ENCODE peak calls at places on chromosomes 11 and 22, in five cellular contexts. One of them, this sample, is unnamed. For H3K4me1, the result is how much of the 10 kb centered on the place peaks cover.

GRCh38 chr22:28884754-28885375 is 1.5 kb downstream of the ZNRF3 start:
- DNase-seq in endodermal cell: no peak
- DNase-seq in A549: no peak
- DNase-seq in heart right ventricle: no peak
- DNase-seq in naive thymus-derived CD4-positive, alpha-beta T cell: no peak
- DNase-seq in this sample: no peak

GRCh38 chr11:111734383-111735261 is 31.6 kb downstream of the PPP2R1B start:
- DNase-seq in endodermal cell: peak
- DNase-seq in A549: no peak
- DNase-seq in heart right ventricle: no peak
- DNase-seq in naive thymus-derived CD4-positive, alpha-beta T cell: no peak
- DNase-seq in this sample: no peak

GRCh38 chr22:46815896-46816721 is 53.7 kb downstream of the TBC1D22A start:
- DNase-seq in endodermal cell: peak
- DNase-seq in A549: no peak
- DNase-seq in heart right ventricle: no peak
- DNase-seq in naive thymus-derived CD4-positive, alpha-beta T cell: no peak
- DNase-seq in this sample: no peak

GRCh38 chr22:23376256-23376655 is 195.9 kb downstream of the BCR start:
- DNase-seq in endodermal cell: peak
- DNase-seq in A549: peak
- DNase-seq in heart right ventricle: no peak
- DNase-seq in naive thymus-derived CD4-positive, alpha-beta T cell: no peak
- DNase-seq in this sample: peak

GRCh38 chr11:23932485-23932898 is 564.4 kb upstream of the LUZP2 start:
- DNase-seq in endodermal cell: no peak
- DNase-seq in A549: no peak
- DNase-seq in heart right ventricle: no peak
- DNase-seq in naive thymus-derived CD4-positive, alpha-beta T cell: no peak
- DNase-seq in this sample: no peak

GRCh38 chr11:2510626-2511402 is 66.0 kb downstream of the KCNQ1 start:
- DNase-seq in endodermal cell: no peak
- DNase-seq in A549: no peak
- DNase-seq in heart right ventricle: no peak
- DNase-seq in naive thymus-derived CD4-positive, alpha-beta T cell: no peak
- DNase-seq in this sample: no peak

GRCh38 chr11:31809857-31810778 is 1.0 kb downstream of the PAX6 start:
- DNase-seq in endodermal cell: peak
- DNase-seq in A549: peak
- DNase-seq in heart right ventricle: no peak
- DNase-seq in naive thymus-derived CD4-positive, alpha-beta T cell: no peak
- DNase-seq in this sample: no peak

GRCh38 chr11:79415411-79415810 is 25.4 kb downstream of the TENM4 start:
- DNase-seq in endodermal cell: no peak
- DNase-seq in A549: no peak
- DNase-seq in heart right ventricle: no peak
- DNase-seq in naive thymus-derived CD4-positive, alpha-beta T cell: no peak
- DNase-seq in this sample: no peak

GRCh38 chr11:111911563-111912401 is at the start of gene CRYAB:
- DNase-seq in endodermal cell: peak
- DNase-seq in A549: no peak
- DNase-seq in heart right ventricle: peak
- DNase-seq in naive thymus-derived CD4-positive, alpha-beta T cell: no peak
- DNase-seq in this sample: no peak

GRCh38 chr11:14396289-14396688 is 37.3 kb upstream of the RRAS2 start:
- DNase-seq in endodermal cell: no peak
- DNase-seq in A549: no peak
- DNase-seq in heart right ventricle: no peak
- DNase-seq in naive thymus-derived CD4-positive, alpha-beta T cell: no peak
- DNase-seq in this sample: no peak

GRCh38 chr11:86519064-86519911 is 144.6 kb downstream of the CCDC81 start:
- DNase-seq in endodermal cell: no peak
- DNase-seq in A549: no peak
- DNase-seq in heart right ventricle: peak
- DNase-seq in naive thymus-derived CD4-positive, alpha-beta T cell: no peak
- DNase-seq in this sample: no peak

GRCh38 chr22:22716136-22716535 is 71.7 kb downstream of the GGTLC2 start:
- DNase-seq in endodermal cell: no peak
- DNase-seq in A549: no peak
- DNase-seq in heart right ventricle: no peak
- DNase-seq in naive thymus-derived CD4-positive, alpha-beta T cell: no peak
- DNase-seq in this sample: no peak

GRCh38 chr11:70834277-70834940 is 418.0 kb downstream of the SHANK2 start:
- DNase-seq in endodermal cell: peak
- DNase-seq in A549: no peak
- DNase-seq in heart right ventricle: no peak
- DNase-seq in naive thymus-derived CD4-positive, alpha-beta T cell: no peak
- DNase-seq in this sample: no peak

GRCh38 chr11:69594481-69594880 is 46.5 kb upstream of the CCND1 start:
- DNase-seq in endodermal cell: no peak
- DNase-seq in A549: no peak
- DNase-seq in heart right ventricle: no peak
- DNase-seq in naive thymus-derived CD4-positive, alpha-beta T cell: no peak
- DNase-seq in this sample: no peak

GRCh38 chr22:49052023-49052538 is 775.6 kb downstream of the BRD1 start:
- DNase-seq in endodermal cell: peak
- DNase-seq in A549: no peak
- DNase-seq in heart right ventricle: no peak
- DNase-seq in naive thymus-derived CD4-positive, alpha-beta T cell: peak
- DNase-seq in this sample: peak

GRCh38 chr11:69018924-69019323 is 5.9 kb upstream of the MRGPRF start:
- DNase-seq in endodermal cell: no peak
- DNase-seq in A549: no peak
- DNase-seq in heart right ventricle: no peak
- DNase-seq in naive thymus-derived CD4-positive, alpha-beta T cell: no peak
- DNase-seq in this sample: no peak

GRCh38 chr11:104879514-104880190 is 18.6 kb downstream of the CASP12 start:
- DNase-seq in endodermal cell: no peak
- DNase-seq in A549: no peak
- DNase-seq in heart right ventricle: no peak
- DNase-seq in naive thymus-derived CD4-positive, alpha-beta T cell: no peak
- DNase-seq in this sample: no peak

GRCh38 chr11:14424096-14424495 is 65.1 kb upstream of the RRAS2 start:
- DNase-seq in endodermal cell: no peak
- DNase-seq in A549: no peak
- DNase-seq in heart right ventricle: no peak
- DNase-seq in naive thymus-derived CD4-positive, alpha-beta T cell: no peak
- DNase-seq in this sample: no peak

GRCh38 chr11:99316761-99317475 is 296.2 kb downstream of the CNTN5 start:
- DNase-seq in endodermal cell: no peak
- DNase-seq in A549: no peak
- DNase-seq in heart right ventricle: peak
- DNase-seq in naive thymus-derived CD4-positive, alpha-beta T cell: no peak
- DNase-seq in this sample: no peak

GRCh38 chr11:130037881-130038601 is 31.7 kb upstream of the APLP2 start:
- DNase-seq in endodermal cell: peak
- DNase-seq in A549: no peak
- DNase-seq in heart right ventricle: no peak
- DNase-seq in naive thymus-derived CD4-positive, alpha-beta T cell: no peak
- DNase-seq in this sample: no peak

GRCh38 chr11:70867661-70868060 is 384.7 kb downstream of the SHANK2 start:
- DNase-seq in endodermal cell: no peak
- DNase-seq in A549: no peak
- DNase-seq in heart right ventricle: no peak
- DNase-seq in naive thymus-derived CD4-positive, alpha-beta T cell: no peak
- DNase-seq in this sample: no peak

GRCh38 chr22:49507607-49508292 is 319.9 kb downstream of the BRD1 start:
- DNase-seq in endodermal cell: peak
- DNase-seq in A549: no peak
- DNase-seq in heart right ventricle: no peak
- DNase-seq in naive thymus-derived CD4-positive, alpha-beta T cell: no peak
- DNase-seq in this sample: no peak

GRCh38 chr11:78416285-78417174 is 1.1 kb downstream of the GAB2 start:
- DNase-seq in endodermal cell: peak
- DNase-seq in A549: peak
- DNase-seq in heart right ventricle: peak
- DNase-seq in naive thymus-derived CD4-positive, alpha-beta T cell: peak
- DNase-seq in this sample: peak

GRCh38 chr11:131137046-131137445 is 220.8 kb upstream of the SNX19 start:
- DNase-seq in endodermal cell: no peak
- DNase-seq in A549: no peak
- DNase-seq in heart right ventricle: no peak
- DNase-seq in naive thymus-derived CD4-positive, alpha-beta T cell: no peak
- DNase-seq in this sample: no peak

GRCh38 chr11:46048198-46048597 is 73.1 kb downstream of the PHF21A start:
- DNase-seq in endodermal cell: no peak
- DNase-seq in A549: no peak
- DNase-seq in heart right ventricle: no peak
- DNase-seq in naive thymus-derived CD4-positive, alpha-beta T cell: no peak
- DNase-seq in this sample: no peak

GRCh38 chr11:123409886-123410549 is 20.1 kb upstream of the GRAMD1B start:
- DNase-seq in endodermal cell: no peak
- DNase-seq in A549: no peak
- DNase-seq in heart right ventricle: no peak
- DNase-seq in naive thymus-derived CD4-positive, alpha-beta T cell: no peak
- DNase-seq in this sample: no peak

GRCh38 chr11:128422576-128423370 is 164.6 kb downstream of the ETS1 start:
- DNase-seq in endodermal cell: peak
- DNase-seq in A549: no peak
- DNase-seq in heart right ventricle: peak
- DNase-seq in naive thymus-derived CD4-positive, alpha-beta T cell: peak
- DNase-seq in this sample: peak

GRCh38 chr22:46661221-46661851 is 41.1 kb downstream of the GRAMD4 start:
- DNase-seq in endodermal cell: no peak
- DNase-seq in A549: peak
- DNase-seq in heart right ventricle: no peak
- DNase-seq in naive thymus-derived CD4-positive, alpha-beta T cell: no peak
- DNase-seq in this sample: peak

GRCh38 chr11:117618956-117619355 is 178.1 kb downstream of the DSCAML1 start:
- DNase-seq in endodermal cell: peak
- DNase-seq in A549: no peak
- DNase-seq in heart right ventricle: no peak
- DNase-seq in naive thymus-derived CD4-positive, alpha-beta T cell: no peak
- DNase-seq in this sample: no peak

GRCh38 chr11:16460508-16460907 is 104.2 kb upstream of the SOX6 start:
- DNase-seq in endodermal cell: no peak
- DNase-seq in A549: no peak
- DNase-seq in heart right ventricle: no peak
- DNase-seq in naive thymus-derived CD4-positive, alpha-beta T cell: no peak
- DNase-seq in this sample: no peak

GRCh38 chr22:36453266-36453607 is 28.2 kb downstream of the TXN2 start:
- DNase-seq in endodermal cell: no peak
- DNase-seq in A549: no peak
- DNase-seq in heart right ventricle: no peak
- DNase-seq in naive thymus-derived CD4-positive, alpha-beta T cell: no peak
- DNase-seq in this sample: no peak
- H3K4me1 ChIP-seq in endodermal cell: under half
- H3K4me1 ChIP-seq in A549: under half
- H3K4me1 ChIP-seq in heart right ventricle: half or more
- H3K4me1 ChIP-seq in naive thymus-derived CD4-positive, alpha-beta T cell: under half
- H3K4me1 ChIP-seq in this sample: half or more

DNA sequence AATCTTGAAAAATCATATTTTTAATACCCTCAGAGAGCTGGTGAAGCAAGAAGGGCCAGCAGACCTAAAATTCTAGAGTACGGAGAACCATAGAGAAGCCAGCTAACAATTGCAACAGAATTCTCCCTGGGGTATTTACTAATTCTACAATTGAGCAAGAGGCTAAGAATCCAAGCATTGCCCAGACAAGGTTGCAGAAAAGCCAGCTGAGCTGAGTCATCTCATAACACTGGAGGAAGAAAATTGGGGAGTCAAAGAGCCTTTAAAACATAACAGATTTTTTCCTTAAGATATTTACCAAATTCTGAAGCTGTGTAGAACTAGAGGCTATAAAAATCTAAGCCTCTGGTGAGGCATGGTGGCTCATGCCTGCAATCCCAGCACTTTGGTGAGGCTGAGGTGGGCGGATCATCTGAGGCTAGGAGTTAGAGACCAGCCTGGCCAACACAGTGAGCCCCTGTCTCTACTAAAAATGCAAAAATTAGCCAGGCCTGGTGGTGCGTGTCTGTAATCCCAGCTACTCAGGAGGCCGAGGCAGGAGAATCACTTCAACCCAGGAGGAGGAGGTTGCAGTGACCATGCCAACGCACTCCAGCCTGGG is 13.6 kb upstream of the TMEM216 start:
- DNase-seq in endodermal cell: no peak
- DNase-seq in A549: peak
- DNase-seq in heart right ventricle: no peak
- DNase-seq in naive thymus-derived CD4-positive, alpha-beta T cell: no peak
- DNase-seq in this sample: no peak
- H3K4me3 ChIP-seq in endodermal cell: no peak
- H3K4me3 ChIP-seq in A549: no peak
- H3K4me3 ChIP-seq in heart right ventricle: no peak
- H3K4me3 ChIP-seq in naive thymus-derived CD4-positive, alpha-beta T cell: no peak
- H3K4me3 ChIP-seq in this sample: no peak

DNA sequence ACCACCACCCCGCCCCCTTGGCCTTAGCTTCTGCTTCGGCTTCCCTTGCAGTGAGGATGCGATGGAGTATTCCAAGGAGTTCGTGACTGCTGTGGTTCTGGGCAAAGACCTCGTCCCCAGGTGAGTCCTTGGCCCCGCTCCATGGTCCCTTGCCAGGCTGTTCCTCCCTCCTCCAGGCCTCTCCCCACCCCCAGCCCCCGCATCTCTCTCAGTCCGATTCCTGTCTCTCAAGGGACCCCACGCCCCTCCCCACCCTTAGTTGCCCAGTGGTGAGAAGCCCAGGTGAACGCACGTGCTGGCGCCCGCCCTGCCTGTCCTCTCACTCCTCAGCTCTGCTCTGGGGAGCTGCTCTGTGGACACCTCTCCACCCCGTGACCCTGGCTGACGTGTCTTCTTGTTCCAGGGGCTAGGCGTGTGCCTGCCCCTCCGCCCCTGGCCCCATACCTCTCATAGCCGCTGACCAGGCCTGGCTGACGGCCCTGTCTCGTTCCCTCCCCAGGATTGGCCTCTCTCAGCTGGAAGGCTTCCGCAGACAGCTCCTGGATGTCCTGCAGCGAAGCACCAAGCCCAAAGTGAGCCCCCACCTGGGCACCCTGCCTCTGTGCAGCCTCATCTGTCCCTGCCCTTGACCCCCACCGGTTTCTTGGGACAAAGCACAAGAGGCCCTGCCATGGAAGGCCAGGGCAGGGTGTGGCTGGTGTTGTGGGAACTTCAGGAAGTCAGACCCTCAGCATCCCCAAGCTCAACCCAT is 14.6 kb upstream of the MYRF start:
- DNase-seq in endodermal cell: peak
- DNase-seq in A549: no peak
- DNase-seq in heart right ventricle: no peak
- DNase-seq in naive thymus-derived CD4-positive, alpha-beta T cell: no peak
- DNase-seq in this sample: no peak
- H3K27ac ChIP-seq in endodermal cell: no peak
- H3K27ac ChIP-seq in A549: no peak
- H3K27ac ChIP-seq in heart right ventricle: no peak
- H3K27ac ChIP-seq in naive thymus-derived CD4-positive, alpha-beta T cell: no peak
- H3K27ac ChIP-seq in this sample: no peak

GRCh38 chr22:41442240-41442792 is 4.3 kb downstream of the TOB2 start:
- DNase-seq in endodermal cell: no peak
- DNase-seq in A549: no peak
- DNase-seq in heart right ventricle: no peak
- DNase-seq in naive thymus-derived CD4-positive, alpha-beta T cell: no peak
- DNase-seq in this sample: no peak
- H3K4me1 ChIP-seq in endodermal cell: under half
- H3K4me1 ChIP-seq in A549: under half
- H3K4me1 ChIP-seq in heart right ventricle: half or more
- H3K4me1 ChIP-seq in naive thymus-derived CD4-positive, alpha-beta T cell: under half
- H3K4me1 ChIP-seq in this sample: under half